ENCODE peak calls at places on chromosomes 7 and 10, in seven cellular contexts. O is left cardiac atrium; C is CD4-positive, alpha-beta memory T cell; N is GM03348; K is Kasumi-1; I is cardiac muscle cell; P is stimulated activated CD4-positive, alpha-beta T cell treated with anti-CD3 and anti-CD28 coated beads, Interleukin-4, amount 100 ng/mL, for 48 hours. T is an unnamed sample.

GRCh38 chr10:99530108-99531025 is 2.4 kb upstream of the NKX2-3 start:
- DNase-seq in O (no peak), C (no peak), N (no peak), K (peak; percentile 20), I (no peak), P (no peak), T (no peak)

GRCh38 chr7:139855498-139856270 is 26.6 kb downstream of the TBXAS1 start:
- DNase-seq in O (no peak), C (peak; percentile 11), N (no peak), K (peak; percentile 100), I (no peak), P (no peak), T (no peak)

GRCh38 chr7:50614721-50615518 is 49.7 kb upstream of the DDC start:
- DNase-seq in O (no peak), C (peak; percentile 2), N (no peak), K (peak; percentile 19), I (peak; percentile 36), P (no peak), T (no peak)

GRCh38 chr7:28922618-28923331 is 35.4 kb downstream of the TRIL start:
- DNase-seq in O (peak; percentile 71), C (peak; percentile 52), N (peak; percentile 50), K (peak; percentile 77), I (peak; percentile 95), P (peak; percentile 42), T (peak; percentile 58)

GRCh38 chr10:62433901-62434300 is 59.7 kb downstream of the ZNF365 start:
- DNase-seq in O (no peak), C (no peak), N (no peak), K (no peak), I (no peak), P (no peak), T (no peak)

GRCh38 chr10:87503892-87504291 is 801 bp upstream of the MINPP1 start:
- DNase-seq in O (no peak), C (no peak), N (peak; percentile 28), K (no peak), I (no peak), P (no peak), T (no peak)

GRCh38 chr10:80487422-80487785 is 33.3 kb downstream of the TSPAN14 start:
- DNase-seq in O (no peak), C (no peak), N (no peak), K (no peak), I (no peak), P (no peak), T (no peak)

GRCh38 chr10:121594623-121595320 is 3.5 kb downstream of the FGFR2 start:
- DNase-seq in O (no peak), C (no peak), N (peak; percentile 62), K (no peak), I (no peak), P (no peak), T (no peak)

GRCh38 chr7:158329014-158329610 is 258.5 kb downstream of the PTPRN2 start:
- DNase-seq in O (no peak), C (no peak), N (no peak), K (no peak), I (no peak), P (no peak), T (no peak)

GRCh38 chr7:80833289-80834104 is 85.4 kb downstream of the SEMA3C start:
- DNase-seq in O (no peak), C (no peak), N (peak; percentile 13), K (no peak), I (no peak), P (no peak), T (no peak)

GRCh38 chr10:31320598-31321211 is 1.7 kb downstream of the ZEB1 start:
- DNase-seq in O (peak; percentile 51), C (no peak), N (peak; percentile 65), K (peak; percentile 43), I (peak; percentile 75), P (no peak), T (peak; percentile 63)

GRCh38 chr10:124997246-124997790 is 55.4 kb downstream of the ZRANB1 start:
- DNase-seq in O (peak; percentile 15), C (no peak), N (no peak), K (no peak), I (no peak), P (no peak), T (no peak)

GRCh38 chr7:40194743-40195142 is 59.9 kb downstream of the SUGCT start:
- DNase-seq in O (no peak), C (no peak), N (peak; percentile 67), K (no peak), I (no peak), P (no peak), T (no peak)